ENCODE peak calls at places on chromosome 13, in eight cellular contexts. U is activated naive CD8-positive, alpha-beta T cell treated with anti-CD3 and anti-CD28 coated beads, Interleukin-2, amount 50 U/mL, for 24 hours; G is HTR-8/SVneo; S is NCI-H1092 treated with DMSO at 0.1 percent for 48 hours; X is EH; Q is neural crest cell; Z is T-cell; C is T follicular helper cell. V is an unnamed sample.

GRCh38 chr13:33126909-33127607 is 110.8 kb downstream of the KL start:
- DNase-seq in U (no peak), G (no peak), S (no peak), X (peak), Q (no peak), Z (no peak), C (no peak), V (no peak)

GRCh38 chr13:33634526-33635111 is 183.3 kb upstream of the RFC3 start:
- DNase-seq in U (no peak), G (no peak), S (no peak), X (no peak), Q (peak), Z (no peak), C (no peak), V (no peak)

GRCh38 chr13:38013676-38014075 is 144.1 kb upstream of the TRPC4 start:
- DNase-seq in U (no peak), G (no peak), S (no peak), X (no peak), Q (no peak), Z (no peak), C (no peak), V (no peak)

GRCh38 chr13:111875922-111876321 is 191.0 kb upstream of the SOX1 start:
- DNase-seq in U (no peak), G (no peak), S (no peak), X (no peak), Q (no peak), Z (no peak), C (no peak), V (no peak)

GRCh38 chr13:19795956-19796355 is 13.2 kb upstream of the PSPC1 start:
- DNase-seq in U (no peak), G (no peak), S (no peak), X (no peak), Q (no peak), Z (no peak), C (no peak), V (no peak)

GRCh38 chr13:85798999-85799646 is at the start of gene SLITRK6:
- DNase-seq in U (no peak), G (peak), S (peak), X (peak), Q (no peak), Z (no peak), C (no peak), V (no peak)

GRCh38 chr13:109626386-109627171 is 159.8 kb downstream of the IRS2 start:
- DNase-seq in U (no peak), G (no peak), S (no peak), X (no peak), Q (no peak), Z (no peak), C (no peak), V (no peak)

GRCh38 chr13:24178847-24179845 is 18.6 kb downstream of the SPATA13 start:
- DNase-seq in U (no peak), G (no peak), S (no peak), X (peak), Q (no peak), Z (no peak), C (no peak), V (no peak)

GRCh38 chr13:44307255-44307654 is 66.4 kb upstream of the SERP2 start:
- DNase-seq in U (no peak), G (no peak), S (no peak), X (no peak), Q (no peak), Z (no peak), C (no peak), V (no peak)

GRCh38 chr13:98958443-98958794 is 19.4 kb downstream of the DOCK9 start:
- DNase-seq in U (no peak), G (no peak), S (no peak), X (no peak), Q (no peak), Z (no peak), C (no peak), V (no peak)

GRCh38 chr13:59086147-59086546 is 1077.6 kb downstream of the DIAPH3 start:
- DNase-seq in U (no peak), G (no peak), S (no peak), X (peak), Q (no peak), Z (no peak), C (no peak), V (no peak)